ENCODE peak calls at places on chromosomes 12 and 14, in four cellular contexts. Y is amniotic stem cell, R is right lobe of liver, L is progenitor cell of endocrine pancreas. F is an unnamed sample.

GRCh38 chr12:103399986-103400385 is 95.8 kb downstream of the C12orf42 start:
- DNase-seq in Y (no peak), R (no peak), L (no peak), F (no peak)

GRCh38 chr12:40854669-40855068 is 162.4 kb downstream of the CNTN1 start:
- DNase-seq in Y (no peak), R (no peak), L (no peak), F (no peak)

GRCh38 chr12:111529424-111530368 is 69.4 kb downstream of the ATXN2 start:
- DNase-seq in Y (no peak), R (no peak), L (peak), F (peak)

GRCh38 chr14:39091716-39092115 is 11.3 kb downstream of the SEC23A start:
- DNase-seq in Y (no peak), R (no peak), L (no peak), F (no peak)

GRCh38 chr12:117053050-117053400 is 46.2 kb downstream of the TESC start:
- DNase-seq in Y (no peak), R (no peak), L (no peak), F (no peak)

GRCh38 chr12:108269224-108269623 is 69.9 kb downstream of the CMKLR1 start:
- DNase-seq in Y (no peak), R (no peak), L (no peak), F (no peak)

GRCh38 chr14:28356819-28357218 is 409.8 kb upstream of the FOXG1 start:
- DNase-seq in Y (no peak), R (no peak), L (no peak), F (no peak)

GRCh38 chr12:30110970-30111586 is 327.3 kb upstream of the TMTC1 start:
- DNase-seq in Y (peak), R (no peak), L (no peak), F (no peak)

GRCh38 chr12:3214508-3215365 is 137.6 kb downstream of the TSPAN9 start:
- DNase-seq in Y (no peak), R (no peak), L (no peak), F (no peak)

GRCh38 chr14:88281447-88281846 is 41.6 kb downstream of the KCNK10 start:
- DNase-seq in Y (no peak), R (no peak), L (no peak), F (no peak)

GRCh38 chr12:67026847-67027246 is 242.3 kb upstream of the CAND1 start:
- DNase-seq in Y (no peak), R (no peak), L (no peak), F (no peak)

GRCh38 chr12:110656071-110656655 is 32.8 kb downstream of the HVCN1 start:
- DNase-seq in Y (no peak), R (no peak), L (no peak), F (no peak)

GRCh38 chr12:12501121-12501520 is 61.5 kb downstream of the DUSP16 start:
- DNase-seq in Y (no peak), R (no peak), L (no peak), F (no peak)

GRCh38 chr12:1130164-1130563 is 139.1 kb downstream of the ERC1 start:
- DNase-seq in Y (no peak), R (peak), L (no peak), F (no peak)

GRCh38 chr12:115185529-115185928 is 501.6 kb upstream of the TBX3 start:
- DNase-seq in Y (no peak), R (no peak), L (no peak), F (no peak)

GRCh38 chr12:102816816-102817434 is 100.1 kb downstream of the PAH start:
- DNase-seq in Y (peak), R (no peak), L (no peak), F (no peak)

GRCh38 chr12:115456946-115457689 is 773.1 kb upstream of the TBX3 start:
- DNase-seq in Y (no peak), R (no peak), L (no peak), F (no peak)

GRCh38 chr14:52825085-52825484 is 33.7 kb upstream of the GNPNAT1 start:
- DNase-seq in Y (no peak), R (no peak), L (no peak), F (no peak)

GRCh38 chr12:46455648-46456352 is 83.2 kb upstream of the SLC38A2 start:
- DNase-seq in Y (no peak), R (no peak), L (no peak), F (no peak)

GRCh38 chr14:74804219-74804825 is 41.2 kb downstream of the YLPM1 start:
- DNase-seq in Y (peak), R (no peak), L (no peak), F (no peak)

GRCh38 chr14:61285364-61285763 is 4.2 kb upstream of the TMEM30B start:
- DNase-seq in Y (no peak), R (no peak), L (no peak), F (no peak)

F was measured in T-cell.